ENCODE peak calls at places on chromosome 4, in ten cellular contexts. X is tibial artery, C is lower lobe of right lung, W is thoracic aorta, D is H1, J is ascending aorta, L is HCT116, M is sigmoid colon, Z is right lobe of liver, H is neural progenitor cell. K is an unnamed sample. For H3K4me1 and H3K9me3, the result is how much of the 10 kb centered on the place peaks cover.

GRCh38 chr4:153643406-153644016 is 40.6 kb upstream of the TLR2 start:
- DNase-seq in Z (no peak), J (no peak), W (no peak), M (no peak), L (peak), H (peak), D (no peak), C (no peak), X (no peak), K (no peak)

GRCh38 chr4:11424896-11425295 is 3.8 kb downstream of the HS3ST1 start:
- DNase-seq in C (no peak), H (no peak), D (no peak), L (no peak), X (no peak), Z (no peak), W (no peak), M (no peak), J (no peak), K (no peak)

GRCh38 chr4:109207060-109207459 is 95.4 kb downstream of the COL25A1 start:
- DNase-seq in Z (no peak), L (no peak), J (no peak), X (no peak), H (peak), C (no peak), W (no peak), M (no peak), D (no peak), K (no peak)

GRCh38 chr4:31362756-31363155 is 642.6 kb downstream of the PCDH7 start:
- DNase-seq in W (no peak), M (no peak), X (no peak), J (no peak), D (no peak), C (no peak), Z (no peak), L (no peak), H (no peak), K (no peak)

GRCh38 chr4:89724716-89725115 is 112.2 kb downstream of the SNCA start:
- DNase-seq in W (no peak), Z (no peak), M (no peak), L (no peak), D (no peak), J (no peak), C (no peak), X (no peak), H (no peak), K (no peak)

GRCh38 chr4:110618091-110619000 is 4.5 kb downstream of the PITX2 start:
- DNase-seq in W (no peak), X (no peak), M (no peak), Z (no peak), C (no peak), L (no peak), J (no peak), H (peak), D (peak), K (no peak)

GRCh38 chr4:140266958-140267568 is 106.4 kb upstream of the SCOC start:
- DNase-seq in L (no peak), W (no peak), X (no peak), D (no peak), Z (no peak), J (no peak), H (no peak), C (no peak), M (no peak), K (no peak)

GRCh38 chr4:176792348-176793059 is at the start of gene VEGFC:
- DNase-seq in L (no peak), X (peak), M (peak), D (peak), C (peak), H (peak), Z (peak), J (no peak), W (no peak), K (peak)

DNA sequence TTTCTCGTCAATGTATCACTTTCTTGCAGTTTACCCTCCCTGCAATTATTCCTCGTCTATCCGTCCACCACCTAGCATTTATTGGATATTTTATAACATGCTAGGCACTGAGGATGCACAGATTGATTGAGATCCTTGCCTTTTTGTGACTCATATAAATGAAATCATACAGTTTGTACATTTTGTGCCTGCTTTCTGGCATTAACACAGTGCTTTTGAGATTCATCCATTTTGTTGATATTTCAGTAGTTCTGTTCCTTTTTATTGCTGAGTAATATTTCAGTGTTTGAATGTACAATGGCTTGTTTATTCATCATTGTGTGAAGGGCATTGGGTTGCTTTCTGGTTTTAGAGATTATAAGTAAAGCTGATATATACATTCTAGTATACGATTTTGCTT is 841 bp downstream of the TBC1D19 start:
- DNase-seq in X (no peak), J (no peak), W (no peak), M (no peak), Z (no peak), H (no peak), L (no peak), D (no peak), C (no peak), K (no peak)
- H3K27ac ChIP-seq in X (peak), J (no peak), W (no peak), M (peak), Z (no peak), H (no peak), L (peak), D (no peak), C (peak), K (no peak)

GRCh38 chr4:82436780-82437179 is 6.4 kb downstream of the ENOPH1 start:
- DNase-seq in Z (no peak), L (no peak), X (no peak), J (no peak), C (no peak), M (no peak), W (no peak), D (no peak), H (no peak), K (no peak)
- H3K4me1 ChIP-seq in Z (under half), L (under half), X (under half), J (under half), C (under half), M (under half), W (under half), D (under half), H (under half), K (under half)

GRCh38 chr4:2101346-2102044 is 42.4 kb downstream of the NAT8L start:
- DNase-seq in D (no peak), Z (no peak), C (no peak), J (no peak), H (no peak), X (no peak), M (no peak), W (no peak), L (no peak), K (no peak)
- H3K9me3 ChIP-seq in D (under half), Z (under half), C (under half), J (under half), H (under half), X (under half), M (under half), W (under half), L (under half), K (under half)

DNA sequence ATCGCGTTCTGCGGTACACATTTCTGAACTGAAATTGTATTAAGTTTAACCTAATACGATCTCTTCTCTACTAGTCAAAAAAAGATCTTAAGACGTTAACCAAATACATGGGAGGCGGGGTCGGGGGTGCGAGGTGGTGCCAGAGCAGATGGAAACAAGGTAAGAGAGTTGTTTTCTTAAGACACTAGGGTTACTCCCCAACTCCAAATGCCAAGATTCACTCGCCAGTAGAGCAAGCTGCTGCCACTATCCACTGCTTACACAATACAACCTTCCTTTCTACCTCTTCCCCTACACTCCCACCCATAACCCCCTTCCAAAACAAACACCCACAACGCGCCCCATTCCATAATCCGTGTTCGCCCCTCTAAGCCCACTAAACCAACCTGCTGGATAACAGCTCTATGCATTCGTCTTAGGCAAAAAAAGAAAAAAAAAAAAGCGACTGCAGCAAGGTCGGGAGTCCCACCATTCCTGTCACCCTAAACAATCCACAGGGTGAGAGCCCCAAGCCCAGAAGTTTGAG is 1.3 kb downstream of the LCORL start:
- DNase-seq in W (no peak), M (no peak), J (no peak), X (no peak), C (no peak), D (no peak), H (peak), Z (no peak), L (no peak), K (no peak)
- H3K27ac ChIP-seq in W (peak), M (peak), J (peak), X (peak), C (peak), D (no peak), H (no peak), Z (no peak), L (peak), K (peak)

GRCh38 chr4:40309250-40309774 is 25.8 kb upstream of the CHRNA9 start:
- DNase-seq in J (peak), M (peak), L (peak), X (peak), W (peak), C (peak), D (peak), Z (peak), H (peak), K (peak)

GRCh38 chr4:40310225-40310624 is 24.9 kb upstream of the CHRNA9 start:
- DNase-seq in J (no peak), D (no peak), Z (no peak), X (no peak), W (no peak), L (no peak), H (no peak), C (no peak), M (peak), K (no peak)

GRCh38 chr4:40308528-40309122 is 26.5 kb upstream of the CHRNA9 start:
- DNase-seq in C (no peak), M (no peak), Z (no peak), W (no peak), D (no peak), J (no peak), X (no peak), H (no peak), L (no peak), K (no peak)

GRCh38 chr4:40314951-40315350 is 20.2 kb upstream of the CHRNA9 start:
- DNase-seq in D (no peak), J (no peak), X (no peak), M (no peak), W (no peak), H (no peak), Z (no peak), C (no peak), L (no peak), K (no peak)

GRCh38 chr4:40311811-40312346 is 23.3 kb upstream of the CHRNA9 start:
- DNase-seq in Z (no peak), X (no peak), J (no peak), C (no peak), W (no peak), D (no peak), M (no peak), H (no peak), L (no peak), K (no peak)
- H3K4me1 ChIP-seq in Z (under half), X (under half), J (under half), C (under half), W (under half), D (under half), M (under half), H (under half), L (under half), K (under half)

DNA sequence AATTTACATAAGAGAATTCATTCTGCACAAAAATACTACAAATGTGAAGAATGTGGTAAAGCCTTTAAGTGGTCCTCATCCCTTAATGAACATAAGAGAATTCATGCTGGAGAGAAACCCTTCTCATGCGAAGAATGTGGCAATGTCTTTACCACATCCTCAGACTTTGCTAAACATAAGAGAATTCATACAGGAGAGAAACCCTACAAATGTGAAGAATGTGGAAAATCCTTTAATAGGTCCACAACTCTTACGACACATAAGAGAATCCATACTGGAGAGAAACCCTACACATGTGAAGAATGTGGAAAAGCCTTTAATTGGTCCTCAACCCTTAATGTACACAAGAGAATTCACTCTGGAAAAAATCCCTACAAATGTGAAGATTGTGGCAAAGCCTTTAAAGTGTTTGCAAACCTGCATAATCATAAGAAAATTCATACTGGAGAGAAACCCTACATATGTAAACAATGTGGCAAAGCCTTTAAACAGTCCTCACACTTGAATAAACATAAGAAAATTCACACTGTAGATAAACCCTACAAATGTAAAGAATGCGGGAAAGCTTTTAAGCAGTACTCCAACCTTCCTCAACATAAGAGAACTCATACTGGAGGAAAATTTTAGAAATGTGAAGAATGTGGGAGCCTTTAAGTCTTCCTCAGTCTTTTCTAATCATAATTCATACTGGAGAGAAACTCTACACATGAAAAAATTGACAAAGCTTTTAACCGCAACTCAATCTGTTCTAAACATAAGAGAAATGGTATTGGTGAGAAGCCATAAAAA is 37.4 kb downstream of the ZNF718 start:
- DNase-seq in X (no peak), H (no peak), L (no peak), C (no peak), W (no peak), Z (no peak), J (no peak), M (no peak), D (no peak), K (no peak)
- H3K9me3 ChIP-seq in X (half or more), H (half or more), L (under half), C (half or more), W (half or more), Z (under half), J (half or more), M (under half), D (half or more), K (half or more)